ENCODE peak calls at places on chromosome 11, in seven cellular contexts. L is stimulated activated CD4-positive, alpha-beta T cell treated with anti-CD3 and anti-CD28 coated beads, Interleukin-1b, Interleukin-23, amount 100 ng/mL, for 48 hours; I is cardiac muscle cell; W is NCI-H460; A is LHCN-M2; N is mammary epithelial cell; H is cardiac fibroblast. P is an unnamed sample.

GRCh38 chr11:7204778-7205177 is 46.9 kb upstream of the SYT9 start:
- DNase-seq in L (no peak), I (peak; percentile 15), W (no peak), A (no peak), N (peak; percentile 5), H (peak; percentile 40), P (no peak)

GRCh38 chr11:102994101-102994500 is 38.6 kb upstream of the MMP13 start:
- DNase-seq in L (no peak), I (no peak), W (no peak), A (peak; percentile 51), N (no peak), H (no peak), P (no peak)

GRCh38 chr11:123286761-123287160 is 91.7 kb upstream of the CLMP start:
- DNase-seq in L (no peak), I (no peak), W (no peak), A (peak; percentile 39), N (no peak), H (peak; percentile 29), P (no peak)

GRCh38 chr11:23688835-23689234 is 808.0 kb upstream of the LUZP2 start:
- DNase-seq in L (no peak), I (no peak), W (no peak), A (peak; percentile 81), N (no peak), H (peak; percentile 18), P (no peak)

GRCh38 chr11:78061921-78062311 is 1.7 kb upstream of the THRSP start:
- DNase-seq in L (no peak), I (peak; percentile 10), W (no peak), A (no peak), N (no peak), H (peak; percentile 30), P (no peak)

GRCh38 chr11:74696932-74697687 is 34.1 kb downstream of the CHRDL2 start:
- DNase-seq in L (no peak), I (peak; percentile 42), W (no peak), A (no peak), N (peak; percentile 76), H (peak; percentile 98), P (no peak)

GRCh38 chr11:6771926-6772898 is at the start of gene OR2AG2:
- DNase-seq in L (no peak), I (no peak), W (no peak), A (no peak), N (no peak), H (no peak), P (no peak)

GRCh38 chr11:60781286-60782044 is 3.7 kb upstream of the MS4A10 start:
- DNase-seq in L (no peak), I (no peak), W (no peak), A (no peak), N (no peak), H (no peak), P (no peak)

GRCh38 chr11:2698386-2699184 is 1.2 kb downstream of the KCNQ1OT1 start:
- DNase-seq in L (no peak), I (no peak), W (no peak), A (peak; percentile 7), N (peak; percentile 4), H (no peak), P (no peak)

GRCh38 chr11:68214173-68215086 is 1.3 kb upstream of the KMT5B start:
- DNase-seq in L (no peak), I (peak; percentile 25), W (no peak), A (no peak), N (no peak), H (no peak), P (peak; percentile 32)

GRCh38 chr11:15883349-15883961 is 472.9 kb downstream of the SOX6 start:
- DNase-seq in L (no peak), I (no peak), W (no peak), A (no peak), N (no peak), H (peak; percentile 70), P (no peak)

GRCh38 chr11:18495268-18495667 is 31.5 kb downstream of the TSG101 start:
- DNase-seq in L (no peak), I (no peak), W (no peak), A (no peak), N (no peak), H (no peak), P (no peak)

GRCh38 chr11:119155733-119156492 is 7.1 kb downstream of the ABCG4 start:
- DNase-seq in L (no peak), I (no peak), W (peak; percentile 11), A (peak; percentile 30), N (no peak), H (no peak), P (no peak)

GRCh38 chr11:72834905-72835304 is 20.7 kb downstream of the ATG16L2 start:
- DNase-seq in L (no peak), I (no peak), W (no peak), A (no peak), N (no peak), H (no peak), P (no peak)

GRCh38 chr11:46588915-46589314 is 4.9 kb downstream of the AMBRA1 start:
- DNase-seq in L (no peak), I (no peak), W (no peak), A (no peak), N (no peak), H (no peak), P (no peak)

GRCh38 chr11:42777776-42778175 is 534.0 kb upstream of the API5 start:
- DNase-seq in L (no peak), I (no peak), W (no peak), A (no peak), N (no peak), H (no peak), P (no peak)

GRCh38 chr11:34261820-34262219 is 96.0 kb downstream of the ABTB2 start:
- DNase-seq in L (no peak), I (no peak), W (no peak), A (no peak), N (no peak), H (no peak), P (no peak)

GRCh38 chr11:105046898-105047579 is 1.9 kb upstream of the CARD16 start:
- DNase-seq in L (no peak), I (no peak), W (peak; percentile 65), A (peak; percentile 97), N (peak; percentile 81), H (peak; percentile 95), P (no peak)

GRCh38 chr11:62336949-62337681 is at the start of gene ASRGL1:
- DNase-seq in L (peak; percentile 70), I (peak; percentile 82), W (peak; percentile 46), A (peak; percentile 51), N (peak; percentile 40), H (peak; percentile 47), P (peak; percentile 83)

GRCh38 chr11:28697920-28698827 is 590.0 kb downstream of the METTL15 start:
- DNase-seq in L (peak; percentile 14), I (peak; percentile 76), W (peak; percentile 77), A (peak; percentile 68), N (peak; percentile 20), H (peak; percentile 68), P (peak; percentile 57)

GRCh38 chr11:129146196-129146595 is 45.9 kb downstream of the ARHGAP32 start:
- DNase-seq in L (no peak), I (no peak), W (peak; percentile 46), A (no peak), N (peak; percentile 11), H (no peak), P (no peak)

GRCh38 chr11:126186708-126187481 is 24.6 kb downstream of the RPUSD4 start:
- DNase-seq in L (no peak), I (no peak), W (no peak), A (no peak), N (no peak), H (peak; percentile 18), P (no peak)

GRCh38 chr11:71519546-71519945 is 7.5 kb upstream of the KRTAP5-7 start:
- DNase-seq in L (no peak), I (no peak), W (no peak), A (no peak), N (no peak), H (no peak), P (no peak)

GRCh38 chr11:126140932-126141291 is 70.5 kb downstream of the RPUSD4 start:
- DNase-seq in L (no peak), I (no peak), W (no peak), A (peak; percentile 78), N (no peak), H (peak; percentile 76), P (no peak)

GRCh38 chr11:614583-615452 is 932 bp downstream of the IRF7 start:
- DNase-seq in L (no peak), I (no peak), W (no peak), A (peak; percentile 42), N (peak; percentile 24), H (no peak), P (no peak)

GRCh38 chr11:452203-452744 is 2.2 kb downstream of the PTDSS2 start:
- DNase-seq in L (no peak), I (no peak), W (no peak), A (no peak), N (no peak), H (no peak), P (no peak)

GRCh38 chr11:119373917-119374631 is 7.4 kb downstream of the USP2 start:
- DNase-seq in L (peak; percentile 52), I (peak; percentile 89), W (peak; percentile 62), A (peak; percentile 74), N (peak; percentile 54), H (peak; percentile 85), P (peak; percentile 73)

GRCh38 chr11:73866586-73866996 is 10.1 kb downstream of the COA4 start:
- DNase-seq in L (no peak), I (no peak), W (peak; percentile 28), A (peak; percentile 97), N (peak; percentile 79), H (peak; percentile 91), P (peak; percentile 32)

GRCh38 chr11:68839953-68840641 is 1.6 kb downstream of the CPT1A start:
- DNase-seq in L (no peak), I (peak; percentile 39), W (no peak), A (peak; percentile 17), N (no peak), H (peak; percentile 37), P (peak; percentile 45)

GRCh38 chr11:63537293-63538101 is 889 bp downstream of the PLAAT4 start:
- DNase-seq in L (no peak), I (no peak), W (no peak), A (peak; percentile 53), N (no peak), H (peak; percentile 97), P (no peak)

GRCh38 chr11:73995247-73995646 is 12.6 kb upstream of the UCP2 start:
- DNase-seq in L (no peak), I (no peak), W (no peak), A (no peak), N (no peak), H (no peak), P (no peak)

GRCh38 chr11:110376711-110377324 is 52.9 kb upstream of the FDX1 start:
- DNase-seq in L (peak; percentile 13), I (peak; percentile 94), W (peak; percentile 65), A (peak; percentile 96), N (peak; percentile 79), H (peak; percentile 95), P (peak; percentile 47)

GRCh38 chr11:134560566-134561347 is 148.7 kb upstream of the B3GAT1 start:
- DNase-seq in L (no peak), I (peak; percentile 23), W (no peak), A (no peak), N (no peak), H (no peak), P (no peak)

P was measured in SK-N-DZ.